ENCODE peak calls at places on chromosome 5, in five cellular contexts. P is neural crest cell, T is right lobe of liver, Y is Calu3, B is endothelial cell. S is an unnamed sample.
A peak's percentile ranks its signal among the peaks of the same experiment; 100 is the strongest.

GRCh38 chr5:125112196-125112595 is 365.8 kb upstream of the ZNF608 start:
- DNase-seq in Y (no peak), T (no peak), B (no peak), P (no peak), S (no peak)

GRCh38 chr5:124949862-124950261 is 203.4 kb upstream of the ZNF608 start:
- DNase-seq in P (no peak), Y (no peak), B (no peak), T (no peak), S (no peak)

GRCh38 chr5:65480306-65480865 is 1.3 kb downstream of the ADAMTS6 start:
- DNase-seq in Y (peak; percentile 21), B (peak; percentile 7), P (no peak), T (peak; percentile 87), S (peak; percentile 26)

GRCh38 chr5:41754857-41755256 is 115.4 kb downstream of the OXCT1 start:
- DNase-seq in T (no peak), P (no peak), Y (no peak), B (no peak), S (no peak)

GRCh38 chr5:174920906-174921550 is 196.6 kb downstream of the MSX2 start:
- DNase-seq in Y (no peak), T (no peak), P (no peak), B (peak; percentile 46), S (no peak)

GRCh38 chr5:154972476-154973080 is 31.7 kb downstream of the MRPL22 start:
- DNase-seq in T (no peak), Y (peak; percentile 60), P (peak; percentile 42), B (peak; percentile 60), S (peak; percentile 47)

GRCh38 chr5:146906803-146907202 is 28.2 kb upstream of the PPP2R2B start:
- DNase-seq in P (peak; percentile 10), T (no peak), B (peak; percentile 34), Y (peak; percentile 25), S (peak; percentile 17)

GRCh38 chr5:55480781-55481180 is 54.0 kb downstream of the PLPP1 start:
- DNase-seq in P (no peak), T (no peak), Y (no peak), B (no peak), S (no peak)

GRCh38 chr5:179870403-179870903 is 11.8 kb upstream of the MRNIP start:
- DNase-seq in Y (peak; percentile 64), P (no peak), T (no peak), B (peak; percentile 38), S (peak; percentile 53)

DNA sequence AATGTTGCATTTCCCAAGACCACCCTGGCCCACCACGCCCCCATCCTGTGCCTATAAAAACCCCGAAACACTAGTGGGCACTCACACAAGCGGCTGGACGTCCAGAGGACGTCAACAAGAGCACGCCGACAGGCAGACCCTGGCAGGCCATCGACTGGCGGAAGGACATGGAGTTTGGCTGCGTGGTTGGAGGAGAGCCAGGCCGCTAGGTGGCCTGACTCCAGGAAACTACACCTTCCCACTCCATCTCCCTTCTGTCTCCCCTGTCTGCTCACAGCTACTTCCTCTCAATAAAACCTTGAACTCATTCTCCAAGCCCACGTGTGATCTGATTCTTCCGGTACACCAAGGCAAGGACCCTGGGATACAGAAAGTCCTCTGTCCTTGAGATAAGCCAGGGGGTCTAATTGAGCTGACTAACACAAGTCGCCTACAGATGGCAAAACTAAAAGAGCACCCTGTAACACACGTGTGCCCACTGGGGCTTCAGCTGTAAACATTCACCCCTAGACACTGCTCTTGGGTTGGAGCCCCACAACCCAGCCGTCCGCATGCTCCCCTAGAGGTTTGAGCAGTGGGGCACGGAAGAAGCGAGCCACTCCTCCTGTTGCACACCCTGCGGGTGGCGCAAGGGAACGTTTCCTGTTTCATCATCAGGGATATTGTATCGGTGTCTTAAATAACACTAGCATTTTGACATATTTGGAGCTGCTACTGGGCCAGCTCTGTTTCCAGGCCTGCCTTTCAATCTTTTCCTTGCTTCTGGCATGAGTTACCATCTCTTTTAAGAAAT is 54.5 kb upstream of the TAF11L2 start:
- DNase-seq in P (no peak), T (peak; percentile 61), Y (no peak), B (no peak), S (no peak)
- TF ChIP-seq CTCF in P (no peak), T (no peak), Y (no peak), B (no peak), S (no peak)

DNA sequence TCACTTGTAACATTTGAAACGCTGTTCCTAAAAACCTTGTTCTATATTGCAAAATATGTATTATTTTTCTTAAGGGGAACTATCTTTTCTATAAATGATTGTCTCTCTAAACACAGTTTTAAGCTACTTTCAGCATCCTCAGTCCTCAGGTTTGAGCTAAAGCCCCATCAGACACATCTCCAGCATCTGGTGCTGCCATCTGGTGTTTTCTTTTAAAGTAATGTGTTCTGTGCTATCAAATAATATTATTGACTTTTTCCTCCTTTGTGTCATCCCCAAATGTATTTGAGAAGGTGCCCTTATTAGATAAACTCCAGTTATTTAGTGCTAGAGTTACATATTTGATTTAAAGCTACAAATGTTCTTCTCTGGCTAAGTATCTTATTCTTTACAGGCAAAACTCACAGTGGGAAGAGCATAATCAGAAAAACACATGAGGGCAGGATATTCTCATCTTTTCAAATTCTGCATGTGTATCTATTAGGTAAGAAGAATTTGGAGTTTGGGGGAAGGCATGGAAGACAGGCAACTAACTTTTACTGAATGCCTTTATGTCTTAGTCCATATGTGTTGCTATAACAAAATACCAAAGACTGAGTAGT is 27.5 kb downstream of the ZNF474 start:
- DNase-seq in P (no peak), B (peak; percentile 10), T (no peak), Y (peak; percentile 36), S (no peak)
- TF ChIP-seq CTCF in P (peak; percentile 62), B (no peak), T (peak; percentile 23), Y (peak; percentile 35), S (peak; percentile 35)

GRCh38 chr5:178113141-178113787 is at the start of gene N4BP3:
- DNase-seq in Y (peak; percentile 93), P (peak; percentile 56), B (peak; percentile 86), T (no peak), S (peak; percentile 86)
- TF ChIP-seq CTCF in Y (no peak), P (no peak), B (peak; percentile 26), T (no peak), S (no peak)

GRCh38 chr5:167713186-167713585 is 578.3 kb upstream of the WWC1 start:
- DNase-seq in Y (no peak), B (no peak), T (no peak), P (no peak), S (no peak)

GRCh38 chr5:167709625-167710024 is 581.8 kb upstream of the WWC1 start:
- DNase-seq in B (no peak), Y (no peak), P (no peak), T (no peak), S (no peak)

GRCh38 chr5:167710444-167711025 is 580.9 kb upstream of the WWC1 start:
- DNase-seq in T (no peak), B (no peak), P (no peak), Y (no peak), S (no peak)

GRCh38 chr5:167708449-167708848 is 583.0 kb upstream of the WWC1 start:
- DNase-seq in T (no peak), Y (no peak), B (no peak), P (no peak), S (no peak)
- TF ChIP-seq CTCF in T (no peak), Y (no peak), B (no peak), P (no peak), S (no peak)

DNA sequence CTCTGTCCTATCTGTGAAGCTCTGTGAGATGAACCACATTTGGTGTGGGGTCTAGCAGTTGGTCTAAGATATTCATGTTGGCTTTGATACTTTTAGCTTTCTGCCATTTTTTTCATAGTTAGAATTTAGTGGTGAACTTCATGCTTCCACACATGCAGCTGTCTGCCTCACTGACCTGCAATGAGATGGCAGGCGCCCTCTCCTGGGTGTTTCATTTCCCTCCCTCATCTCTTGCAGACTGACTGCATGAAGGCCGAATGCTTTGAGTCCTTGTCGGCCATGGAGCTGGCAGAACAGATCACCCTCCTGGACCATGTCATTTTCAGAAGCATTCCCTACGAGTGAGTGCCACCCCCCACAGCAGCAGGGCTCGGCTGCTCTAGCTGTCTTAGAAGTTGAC is 26.1 kb upstream of the CKMT2 start:
- DNase-seq in Y (peak; percentile 25), P (no peak), T (no peak), B (peak; percentile 34), S (no peak)
- TF ChIP-seq CTCF in Y (no peak), P (peak; percentile 26), T (no peak), B (no peak), S (no peak)